ENCODE peak calls at places on chromosome 21, in four cellular contexts. A, Y, O and H are unnamed samples.

GRCh38 chr21:14686466-14687276 is 140.6 kb upstream of the SAMSN1 start:
- DNase-seq in O (peak), A (no peak), Y (no peak), H (no peak)

GRCh38 chr21:25396135-25396711 is 211.1 kb downstream of the MRPL39 start:
- DNase-seq in Y (no peak), A (no peak), O (no peak), H (no peak)

GRCh38 chr21:14554948-14555347 is 8.8 kb upstream of the SAMSN1 start:
- DNase-seq in O (no peak), A (no peak), Y (no peak), H (no peak)

GRCh38 chr21:31235671-31236450 is 108.2 kb downstream of the TIAM1 start:
- DNase-seq in Y (no peak), O (no peak), A (no peak), H (no peak)

GRCh38 chr21:25862112-25862511 is 127.3 kb downstream of the GABPA start:
- DNase-seq in A (no peak), Y (no peak), O (no peak), H (no peak)

GRCh38 chr21:15219866-15220265 is 155.1 kb upstream of the NRIP1 start:
- DNase-seq in A (no peak), Y (no peak), O (no peak), H (no peak)

GRCh38 chr21:15408089-15408488 is 321.7 kb upstream of the USP25 start:
- DNase-seq in Y (no peak), A (no peak), O (no peak), H (no peak)

GRCh38 chr21:22758478-22758877 is 1760.3 kb downstream of the NCAM2 start:
- DNase-seq in Y (no peak), O (no peak), A (no peak), H (no peak)

GRCh38 chr21:40595806-40596205 is 251.2 kb downstream of the DSCAM start:
- DNase-seq in A (no peak), O (no peak), Y (no peak), H (no peak)

GRCh38 chr21:39630191-39630591 is 17.5 kb downstream of the B3GALT5 start:
- DNase-seq in O (no peak), Y (no peak), A (no peak), H (no peak)

GRCh38 chr21:39182484-39183271 is 573 bp downstream of the PSMG1 start:
- DNase-seq in O (no peak), A (no peak), Y (no peak), H (peak)

DNA sequence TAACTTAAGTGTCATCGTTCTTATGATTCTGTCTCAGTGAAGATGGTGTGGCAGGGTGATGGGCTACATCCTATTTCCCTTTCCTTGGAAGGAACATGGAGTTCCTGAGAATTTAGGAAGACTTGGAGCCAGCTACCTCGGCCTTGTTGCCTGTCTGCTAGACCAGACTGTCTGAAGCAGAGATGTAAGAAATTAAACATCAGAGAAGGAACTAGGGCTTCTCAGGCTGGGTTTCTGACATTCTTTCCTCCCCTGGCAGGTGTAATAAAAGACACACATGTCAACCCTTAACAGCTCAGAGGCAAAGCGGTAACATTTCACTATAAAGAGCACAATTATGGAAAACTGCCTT is 37.4 kb downstream of the MIS18A start:
- DNase-seq in A (no peak), O (no peak), Y (no peak), H (no peak)
- H3K27ac ChIP-seq in A (no peak), O (no peak), Y (peak), H (no peak)

GRCh38 chr21:45481977-45482898 is 60.0 kb downstream of the SLC19A1 start:
- DNase-seq in Y (no peak), O (no peak), A (no peak), H (no peak)
- H3K4me3 ChIP-seq in Y (no peak), O (no peak), A (no peak), H (no peak)

GRCh38 chr21:42448683-42449082 is 45.0 kb downstream of the UBASH3A start:
- DNase-seq in A (no peak), Y (no peak), O (no peak), H (no peak)
- H3K27ac ChIP-seq in A (no peak), Y (no peak), O (no peak), H (no peak)

GRCh38 chr21:37916795-37917142 is 512 bp upstream of the KCNJ6 start:
- DNase-seq in A (peak), O (no peak), Y (no peak), H (peak)
- H3K4me3 ChIP-seq in A (peak), O (no peak), Y (no peak), H (peak)

GRCh38 chr21:42199488-42200463 is 19.2 kb upstream of the ABCG1 start:
- DNase-seq in O (peak), Y (no peak), A (no peak), H (no peak)
- H3K27ac ChIP-seq in O (peak), Y (no peak), A (no peak), H (no peak)

GRCh38 chr21:17785403-17785788 is 33.8 kb downstream of the C21orf91 start:
- DNase-seq in A (no peak), O (no peak), Y (no peak), H (no peak)
- H3K4me3 ChIP-seq in A (no peak), O (peak), Y (no peak), H (no peak)

GRCh38 chr21:42563261-42564045 is 49.8 kb downstream of the SLC37A1 start:
- DNase-seq in Y (peak), O (no peak), A (no peak), H (no peak)
- H3K27ac ChIP-seq in Y (no peak), O (peak), A (no peak), H (no peak)

GRCh38 chr21:27804515-27804914 is 837.6 kb upstream of the ADAMTS5 start:
- DNase-seq in O (no peak), A (peak), Y (no peak), H (peak)

GRCh38 chr21:27799861-27800260 is 833.0 kb upstream of the ADAMTS5 start:
- DNase-seq in A (no peak), Y (no peak), O (no peak), H (no peak)

GRCh38 chr21:27803571-27803970 is 836.7 kb upstream of the ADAMTS5 start:
- DNase-seq in A (no peak), Y (no peak), O (no peak), H (no peak)

GRCh38 chr21:27805696-27806095 is 838.8 kb upstream of the ADAMTS5 start:
- DNase-seq in A (no peak), Y (no peak), O (no peak), H (no peak)

GRCh38 chr21:27802816-27803475 is 836.1 kb upstream of the ADAMTS5 start:
- DNase-seq in A (peak), Y (no peak), O (peak), H (peak)
- H3K4me3 ChIP-seq in A (no peak), Y (no peak), O (no peak), H (no peak)

GRCh38 chr21:36454079-36454478 is 25.8 kb downstream of the CLDN14 start:
- DNase-seq in O (no peak), A (no peak), Y (no peak), H (no peak)
- H3K27ac ChIP-seq in O (no peak), A (no peak), Y (no peak), H (no peak)

GRCh38 chr21:34131586-34131985 is 58.2 kb downstream of the MRPS6 start:
- DNase-seq in O (no peak), Y (no peak), A (no peak), H (no peak)
- H3K4me3 ChIP-seq in O (no peak), Y (no peak), A (no peak), H (no peak)